ENCODE peak calls at places on chromosomes 7 and 10, in ten cellular contexts. One of them, this sample, is unnamed.
A peak's percentile ranks its signal among the peaks of the same experiment; 100 is the strongest.

GRCh38 chr7:32161708-32162107 is 91.5 kb upstream of the PDE1C start:
- DNase-seq in GM12864: no peak
- DNase-seq in cardiac fibroblast: peak; percentile 83
- DNase-seq in LNCaP clone FGC: no peak
- DNase-seq in right atrium auricular region: no peak
- DNase-seq in SK-N-SH: no peak
- DNase-seq in lower leg skin: no peak
- DNase-seq in astrocyte: peak; percentile 94
- DNase-seq in psoas muscle: no peak
- DNase-seq in fibroblast of lung: peak; percentile 34
- DNase-seq in this sample: no peak

GRCh38 chr7:6273380-6273837 is 985 bp upstream of the CYTH3 start:
- DNase-seq in GM12864: no peak
- DNase-seq in cardiac fibroblast: no peak
- DNase-seq in LNCaP clone FGC: no peak
- DNase-seq in right atrium auricular region: no peak
- DNase-seq in SK-N-SH: peak; percentile 60
- DNase-seq in lower leg skin: peak; percentile 84
- DNase-seq in astrocyte: no peak
- DNase-seq in psoas muscle: no peak
- DNase-seq in fibroblast of lung: no peak
- DNase-seq in this sample: no peak

GRCh38 chr10:110436554-110437350 is 61.0 kb upstream of the DUSP5 start:
- DNase-seq in GM12864: no peak
- DNase-seq in cardiac fibroblast: no peak
- DNase-seq in LNCaP clone FGC: no peak
- DNase-seq in right atrium auricular region: no peak
- DNase-seq in SK-N-SH: no peak
- DNase-seq in lower leg skin: peak; percentile 71
- DNase-seq in astrocyte: no peak
- DNase-seq in psoas muscle: peak; percentile 11
- DNase-seq in fibroblast of lung: no peak
- DNase-seq in this sample: no peak

GRCh38 chr7:103988468-103989199 is 824 bp downstream of the RELN start:
- DNase-seq in GM12864: no peak
- DNase-seq in cardiac fibroblast: no peak
- DNase-seq in LNCaP clone FGC: no peak
- DNase-seq in right atrium auricular region: no peak
- DNase-seq in SK-N-SH: peak; percentile 60
- DNase-seq in lower leg skin: no peak
- DNase-seq in astrocyte: no peak
- DNase-seq in psoas muscle: no peak
- DNase-seq in fibroblast of lung: peak; percentile 4
- DNase-seq in this sample: no peak

GRCh38 chr10:131310904-131311660 is 439 bp downstream of the TCERG1L start:
- DNase-seq in GM12864: no peak
- DNase-seq in cardiac fibroblast: no peak
- DNase-seq in LNCaP clone FGC: no peak
- DNase-seq in right atrium auricular region: no peak
- DNase-seq in SK-N-SH: no peak
- DNase-seq in lower leg skin: no peak
- DNase-seq in astrocyte: no peak
- DNase-seq in psoas muscle: no peak
- DNase-seq in fibroblast of lung: no peak
- DNase-seq in this sample: no peak

GRCh38 chr10:30063098-30063497 is 3.7 kb upstream of the JCAD start:
- DNase-seq in GM12864: no peak
- DNase-seq in cardiac fibroblast: peak; percentile 79
- DNase-seq in LNCaP clone FGC: no peak
- DNase-seq in right atrium auricular region: no peak
- DNase-seq in SK-N-SH: no peak
- DNase-seq in lower leg skin: no peak
- DNase-seq in astrocyte: peak; percentile 54
- DNase-seq in psoas muscle: no peak
- DNase-seq in fibroblast of lung: peak; percentile 48
- DNase-seq in this sample: no peak

GRCh38 chr7:20238754-20239324 is 21.7 kb upstream of the MACC1 start:
- DNase-seq in GM12864: peak; percentile 94
- DNase-seq in cardiac fibroblast: peak; percentile 30
- DNase-seq in LNCaP clone FGC: no peak
- DNase-seq in right atrium auricular region: no peak
- DNase-seq in SK-N-SH: no peak
- DNase-seq in lower leg skin: no peak
- DNase-seq in astrocyte: peak; percentile 73
- DNase-seq in psoas muscle: no peak
- DNase-seq in fibroblast of lung: no peak
- DNase-seq in this sample: peak; percentile 94

GRCh38 chr7:148773344-148773743 is 74.6 kb downstream of the CUL1 start:
- DNase-seq in GM12864: peak; percentile 4
- DNase-seq in cardiac fibroblast: no peak
- DNase-seq in LNCaP clone FGC: no peak
- DNase-seq in right atrium auricular region: no peak
- DNase-seq in SK-N-SH: no peak
- DNase-seq in lower leg skin: no peak
- DNase-seq in astrocyte: peak; percentile 18
- DNase-seq in psoas muscle: no peak
- DNase-seq in fibroblast of lung: no peak
- DNase-seq in this sample: peak; percentile 56

GRCh38 chr7:362416-363096 is 72.6 kb downstream of the FOXL3 start:
- DNase-seq in GM12864: no peak
- DNase-seq in cardiac fibroblast: peak; percentile 57
- DNase-seq in LNCaP clone FGC: no peak
- DNase-seq in right atrium auricular region: no peak
- DNase-seq in SK-N-SH: no peak
- DNase-seq in lower leg skin: no peak
- DNase-seq in astrocyte: no peak
- DNase-seq in psoas muscle: peak; percentile 49
- DNase-seq in fibroblast of lung: peak; percentile 49
- DNase-seq in this sample: no peak

GRCh38 chr7:157016352-157017041 is 6.0 kb upstream of the MNX1 start:
- DNase-seq in GM12864: peak; percentile 74
- DNase-seq in cardiac fibroblast: no peak
- DNase-seq in LNCaP clone FGC: no peak
- DNase-seq in right atrium auricular region: no peak
- DNase-seq in SK-N-SH: peak; percentile 33
- DNase-seq in lower leg skin: peak; percentile 66
- DNase-seq in astrocyte: no peak
- DNase-seq in psoas muscle: no peak
- DNase-seq in fibroblast of lung: no peak
- DNase-seq in this sample: peak; percentile 88

GRCh38 chr10:98676895-98677294 is 230.2 kb upstream of the HPS1 start:
- DNase-seq in GM12864: no peak
- DNase-seq in cardiac fibroblast: no peak
- DNase-seq in LNCaP clone FGC: no peak
- DNase-seq in right atrium auricular region: no peak
- DNase-seq in SK-N-SH: no peak
- DNase-seq in lower leg skin: no peak
- DNase-seq in astrocyte: no peak
- DNase-seq in psoas muscle: no peak
- DNase-seq in fibroblast of lung: no peak
- DNase-seq in this sample: no peak
- TF ChIP-seq CTCF in GM12864: no peak
- TF ChIP-seq CTCF in cardiac fibroblast: no peak
- TF ChIP-seq CTCF in LNCaP clone FGC: no peak
- TF ChIP-seq CTCF in right atrium auricular region: no peak
- TF ChIP-seq CTCF in SK-N-SH: no peak
- TF ChIP-seq CTCF in lower leg skin: no peak
- TF ChIP-seq CTCF in astrocyte: no peak
- TF ChIP-seq CTCF in psoas muscle: no peak
- TF ChIP-seq CTCF in fibroblast of lung: peak; percentile 8
- TF ChIP-seq CTCF in this sample: no peak

GRCh38 chr10:46266506-46266985 is 20.3 kb upstream of the ANTXRL start:
- DNase-seq in GM12864: no peak
- DNase-seq in cardiac fibroblast: no peak
- DNase-seq in LNCaP clone FGC: no peak
- DNase-seq in right atrium auricular region: peak; percentile 47
- DNase-seq in SK-N-SH: no peak
- DNase-seq in lower leg skin: peak; percentile 78
- DNase-seq in astrocyte: no peak
- DNase-seq in psoas muscle: no peak
- DNase-seq in fibroblast of lung: no peak
- DNase-seq in this sample: no peak
- H3K4me3 ChIP-seq in GM12864: no peak overlapping the region
- H3K4me3 ChIP-seq in cardiac fibroblast: no peak overlapping the region
- H3K4me3 ChIP-seq in LNCaP clone FGC: no peak overlapping the region
- H3K4me3 ChIP-seq in right atrium auricular region: no peak overlapping the region
- H3K4me3 ChIP-seq in SK-N-SH: no peak overlapping the region
- H3K4me3 ChIP-seq in lower leg skin: no peak overlapping the region
- H3K4me3 ChIP-seq in astrocyte: no peak overlapping the region
- H3K4me3 ChIP-seq in psoas muscle: no peak overlapping the region
- H3K4me3 ChIP-seq in fibroblast of lung: no peak overlapping the region
- H3K4me3 ChIP-seq in this sample: no peak overlapping the region

GRCh38 chr7:17983238-17984088 is 43.2 kb upstream of the SNX13 start:
- DNase-seq in GM12864: no peak
- DNase-seq in cardiac fibroblast: no peak
- DNase-seq in LNCaP clone FGC: no peak
- DNase-seq in right atrium auricular region: no peak
- DNase-seq in SK-N-SH: no peak
- DNase-seq in lower leg skin: no peak
- DNase-seq in astrocyte: no peak
- DNase-seq in psoas muscle: no peak
- DNase-seq in fibroblast of lung: no peak
- DNase-seq in this sample: no peak

GRCh38 chr7:17984288-17984687 is 43.4 kb downstream of the PRPS1L1 start:
- DNase-seq in GM12864: no peak
- DNase-seq in cardiac fibroblast: no peak
- DNase-seq in LNCaP clone FGC: no peak
- DNase-seq in right atrium auricular region: no peak
- DNase-seq in SK-N-SH: no peak
- DNase-seq in lower leg skin: no peak
- DNase-seq in astrocyte: no peak
- DNase-seq in psoas muscle: no peak
- DNase-seq in fibroblast of lung: no peak
- DNase-seq in this sample: no peak

GRCh38 chr7:17986826-17987225 is 40.8 kb downstream of the PRPS1L1 start:
- DNase-seq in GM12864: no peak
- DNase-seq in cardiac fibroblast: peak; percentile 88
- DNase-seq in LNCaP clone FGC: no peak
- DNase-seq in right atrium auricular region: no peak
- DNase-seq in SK-N-SH: no peak
- DNase-seq in lower leg skin: no peak
- DNase-seq in astrocyte: peak; percentile 92
- DNase-seq in psoas muscle: no peak
- DNase-seq in fibroblast of lung: peak; percentile 75
- DNase-seq in this sample: no peak

GRCh38 chr7:17988136-17988535 is 39.5 kb downstream of the PRPS1L1 start:
- DNase-seq in GM12864: no peak
- DNase-seq in cardiac fibroblast: peak; percentile 24
- DNase-seq in LNCaP clone FGC: no peak
- DNase-seq in right atrium auricular region: no peak
- DNase-seq in SK-N-SH: no peak
- DNase-seq in lower leg skin: no peak
- DNase-seq in astrocyte: no peak
- DNase-seq in psoas muscle: no peak
- DNase-seq in fibroblast of lung: no peak
- DNase-seq in this sample: no peak

DNA sequence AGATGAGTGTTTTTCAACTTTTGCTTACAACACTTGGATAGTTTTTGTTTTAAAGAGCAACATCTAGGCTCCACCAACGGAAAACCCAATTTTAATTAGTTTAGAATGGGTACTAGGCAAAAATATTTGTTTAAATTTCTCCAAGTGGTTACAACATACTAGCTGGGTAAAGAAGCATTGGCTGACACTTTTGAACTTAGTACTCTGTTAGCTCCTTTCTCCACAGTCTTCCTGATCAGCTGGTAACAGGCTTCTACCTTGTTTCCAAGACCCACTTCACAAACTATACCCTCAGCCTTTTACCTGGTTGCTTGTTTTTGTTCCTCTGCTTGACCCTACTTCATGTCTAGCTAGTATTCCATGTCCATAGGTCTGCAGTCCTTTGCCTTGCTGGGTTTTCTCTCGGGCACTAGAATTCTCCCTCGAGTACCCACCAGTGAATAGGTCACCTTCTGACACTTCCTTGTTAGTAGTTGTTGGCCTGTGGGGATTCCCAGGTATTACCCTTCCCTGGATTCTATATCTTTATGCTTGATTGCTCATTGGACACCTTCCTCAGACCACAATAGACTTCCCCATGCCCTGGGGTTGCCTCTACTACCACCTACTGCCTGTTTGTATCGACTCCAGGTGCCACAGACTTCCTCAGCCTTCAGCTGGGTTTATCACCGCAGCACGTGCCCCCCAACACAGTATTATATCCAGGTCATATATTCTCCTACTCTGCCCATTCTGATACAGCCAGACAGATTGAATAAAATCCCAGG is 42.0 kb downstream of the PRPS1L1 start:
- DNase-seq in GM12864: no peak
- DNase-seq in cardiac fibroblast: no peak
- DNase-seq in LNCaP clone FGC: no peak
- DNase-seq in right atrium auricular region: no peak
- DNase-seq in SK-N-SH: no peak
- DNase-seq in lower leg skin: no peak
- DNase-seq in astrocyte: no peak
- DNase-seq in psoas muscle: no peak
- DNase-seq in fibroblast of lung: no peak
- DNase-seq in this sample: no peak
- TF ChIP-seq CTCF in GM12864: no peak
- TF ChIP-seq CTCF in cardiac fibroblast: no peak
- TF ChIP-seq CTCF in LNCaP clone FGC: no peak
- TF ChIP-seq CTCF in right atrium auricular region: no peak
- TF ChIP-seq CTCF in SK-N-SH: no peak
- TF ChIP-seq CTCF in lower leg skin: no peak
- TF ChIP-seq CTCF in astrocyte: no peak
- TF ChIP-seq CTCF in psoas muscle: no peak
- TF ChIP-seq CTCF in fibroblast of lung: no peak
- TF ChIP-seq CTCF in this sample: no peak

GRCh38 chr10:61296161-61296560 is 157.0 kb downstream of the TMEM26 start:
- DNase-seq in GM12864: no peak
- DNase-seq in cardiac fibroblast: no peak
- DNase-seq in LNCaP clone FGC: no peak
- DNase-seq in right atrium auricular region: no peak
- DNase-seq in SK-N-SH: no peak
- DNase-seq in lower leg skin: no peak
- DNase-seq in astrocyte: no peak
- DNase-seq in psoas muscle: no peak
- DNase-seq in fibroblast of lung: no peak
- DNase-seq in this sample: no peak

GRCh38 chr10:61301560-61301959 is 151.6 kb downstream of the TMEM26 start:
- DNase-seq in GM12864: no peak
- DNase-seq in cardiac fibroblast: no peak
- DNase-seq in LNCaP clone FGC: no peak
- DNase-seq in right atrium auricular region: no peak
- DNase-seq in SK-N-SH: peak; percentile 26
- DNase-seq in lower leg skin: no peak
- DNase-seq in astrocyte: peak; percentile 32
- DNase-seq in psoas muscle: no peak
- DNase-seq in fibroblast of lung: peak; percentile 63
- DNase-seq in this sample: no peak

GRCh38 chr10:61302124-61302523 is 151.1 kb downstream of the TMEM26 start:
- DNase-seq in GM12864: no peak
- DNase-seq in cardiac fibroblast: no peak
- DNase-seq in LNCaP clone FGC: no peak
- DNase-seq in right atrium auricular region: no peak
- DNase-seq in SK-N-SH: no peak
- DNase-seq in lower leg skin: no peak
- DNase-seq in astrocyte: peak; percentile 27
- DNase-seq in psoas muscle: no peak
- DNase-seq in fibroblast of lung: peak; percentile 28
- DNase-seq in this sample: no peak

GRCh38 chr10:61298194-61298593 is 155.0 kb downstream of the TMEM26 start:
- DNase-seq in GM12864: no peak
- DNase-seq in cardiac fibroblast: no peak
- DNase-seq in LNCaP clone FGC: no peak
- DNase-seq in right atrium auricular region: no peak
- DNase-seq in SK-N-SH: no peak
- DNase-seq in lower leg skin: no peak
- DNase-seq in astrocyte: no peak
- DNase-seq in psoas muscle: no peak
- DNase-seq in fibroblast of lung: no peak
- DNase-seq in this sample: no peak

GRCh38 chr10:61299156-61299555 is 154.0 kb downstream of the TMEM26 start:
- DNase-seq in GM12864: no peak
- DNase-seq in cardiac fibroblast: no peak
- DNase-seq in LNCaP clone FGC: no peak
- DNase-seq in right atrium auricular region: no peak
- DNase-seq in SK-N-SH: no peak
- DNase-seq in lower leg skin: no peak
- DNase-seq in astrocyte: no peak
- DNase-seq in psoas muscle: no peak
- DNase-seq in fibroblast of lung: no peak
- DNase-seq in this sample: no peak
- H3K4me3 ChIP-seq in GM12864: no peak overlapping the region
- H3K4me3 ChIP-seq in cardiac fibroblast: no peak overlapping the region
- H3K4me3 ChIP-seq in LNCaP clone FGC: no peak overlapping the region
- H3K4me3 ChIP-seq in right atrium auricular region: no peak overlapping the region
- H3K4me3 ChIP-seq in SK-N-SH: no peak overlapping the region
- H3K4me3 ChIP-seq in lower leg skin: no peak overlapping the region
- H3K4me3 ChIP-seq in astrocyte: no peak overlapping the region
- H3K4me3 ChIP-seq in psoas muscle: no peak overlapping the region
- H3K4me3 ChIP-seq in fibroblast of lung: no peak overlapping the region
- H3K4me3 ChIP-seq in this sample: no peak overlapping the region

This sample was measured in GM12865.